ENCODE peak calls at places on chromosomes 4 and X, in nine cellular contexts. I, Y, G, M, V, B, P, W and Q are unnamed samples.

GRCh38 chrX:108268434-108269080 is 169.7 kb downstream of the COL4A6 start:
- DNase-seq in I (peak), Y (no peak), G (no peak), M (no peak), V (no peak), B (no peak), P (peak), W (no peak), Q (no peak)

GRCh38 chrX:108516184-108516583 is 76.5 kb downstream of the COL4A5 start:
- DNase-seq in I (no peak), Y (no peak), G (peak), M (no peak), V (no peak), B (no peak), P (peak), W (peak), Q (no peak)

GRCh38 chr4:579543-580175 is 3.6 kb upstream of the TMEM271 start:
- DNase-seq in I (no peak), Y (no peak), G (no peak), M (no peak), V (no peak), B (no peak), P (no peak), W (no peak), Q (no peak)

GRCh38 chr4:2436301-2436700 is 17.5 kb downstream of the CFAP99 start:
- DNase-seq in I (no peak), Y (no peak), G (no peak), M (peak), V (no peak), B (no peak), P (peak), W (peak), Q (no peak)

GRCh38 chr4:26729547-26729946 is 131.1 kb upstream of the STIM2 start:
- DNase-seq in I (no peak), Y (no peak), G (no peak), M (no peak), V (no peak), B (no peak), P (no peak), W (no peak), Q (no peak)

GRCh38 chr4:118776166-118776954 is 59.6 kb downstream of the SEC24D start:
- DNase-seq in I (no peak), Y (no peak), G (peak), M (no peak), V (no peak), B (no peak), P (peak), W (peak), Q (no peak)

GRCh38 chr4:146342600-146343192 is 128.4 kb downstream of the REELD1 start:
- DNase-seq in I (peak), Y (no peak), G (peak), M (peak), V (no peak), B (peak), P (peak), W (peak), Q (no peak)

GRCh38 chr4:76571274-76571673 is 136.2 kb downstream of the SHROOM3 start:
- DNase-seq in I (no peak), Y (no peak), G (no peak), M (no peak), V (no peak), B (no peak), P (no peak), W (no peak), Q (no peak)

GRCh38 chr4:1194028-1194900 is 21.9 kb upstream of the SPON2 start:
- DNase-seq in I (no peak), Y (no peak), G (peak), M (no peak), V (peak), B (peak), P (peak), W (peak), Q (no peak)

GRCh38 chr4:87843936-87844335 is 11.2 kb downstream of the MEPE start:
- DNase-seq in I (peak), Y (no peak), G (peak), M (peak), V (no peak), B (no peak), P (peak), W (peak), Q (peak)

GRCh38 chr4:38523524-38524448 is 140.2 kb upstream of the KLF3 start:
- DNase-seq in I (no peak), Y (no peak), G (peak), M (peak), V (no peak), B (no peak), P (no peak), W (peak), Q (no peak)

GRCh38 chrX:790780-791360 is 160.3 kb downstream of the SHOX start:
- DNase-seq in I (no peak), Y (no peak), G (no peak), M (no peak), V (no peak), B (peak), P (no peak), W (no peak), Q (no peak)

GRCh38 chr4:140252742-140253555 is 99.0 kb upstream of the MAML3 start:
- DNase-seq in I (peak), Y (peak), G (peak), M (peak), V (peak), B (peak), P (peak), W (peak), Q (peak)

GRCh38 chrX:68490644-68491043 is 8.2 kb upstream of the YIPF6 start:
- DNase-seq in I (peak), Y (no peak), G (peak), M (no peak), V (no peak), B (peak), P (peak), W (peak), Q (peak)

GRCh38 chr4:106366026-106366425 is 2.6 kb downstream of the GIMD1 start:
- DNase-seq in I (no peak), Y (no peak), G (peak), M (no peak), V (no peak), B (no peak), P (peak), W (peak), Q (no peak)